ENCODE peak calls at places on chromosomes 13 and 19, in six cellular contexts. C is breast epithelium, L is sigmoid colon, K is upper lobe of left lung, J is H1, O is transverse colon. Q is an unnamed sample.

GRCh38 chr13:30892966-30893365 is 13.1 kb upstream of the MEDAG start:
- DNase-seq in C (no peak), L (no peak), K (no peak), J (peak), O (no peak), Q (no peak)

GRCh38 chr19:29904017-29904416 is 38.0 kb upstream of the URI1 start:
- DNase-seq in C (no peak), L (no peak), K (no peak), J (no peak), O (no peak), Q (no peak)

GRCh38 chr13:33186851-33187250 is 98.7 kb downstream of the STARD13 start:
- DNase-seq in C (no peak), L (no peak), K (no peak), J (no peak), O (no peak), Q (no peak)

GRCh38 chr13:19860884-19861655 is 2.4 kb downstream of the ZMYM5 start:
- DNase-seq in C (no peak), L (no peak), K (peak), J (no peak), O (no peak), Q (no peak)

GRCh38 chr13:113742000-113742441 is 17.0 kb upstream of the TMEM255B start:
- DNase-seq in C (no peak), L (no peak), K (peak), J (no peak), O (peak), Q (peak)

GRCh38 chr19:18196511-18196845 is 3.5 kb downstream of the MPV17L2 start:
- DNase-seq in C (no peak), L (no peak), K (no peak), J (no peak), O (no peak), Q (no peak)

GRCh38 chr13:52615817-52616216 is 26.4 kb upstream of the HNRNPA1L2 start:
- DNase-seq in C (no peak), L (no peak), K (no peak), J (no peak), O (no peak), Q (no peak)

GRCh38 chr19:35870798-35871197 is 2.4 kb downstream of the APLP1 start:
- DNase-seq in C (no peak), L (no peak), K (no peak), J (peak), O (no peak), Q (no peak)

GRCh38 chr13:32017449-32017848 is 14.1 kb upstream of the FRY start:
- DNase-seq in C (no peak), L (no peak), K (no peak), J (no peak), O (no peak), Q (no peak)

GRCh38 chr19:45348367-45349125 is 8.0 kb downstream of the KLC3 start:
- DNase-seq in C (no peak), L (no peak), K (no peak), J (no peak), O (no peak), Q (no peak)
- TF ChIP-seq POLR2AphosphoS5 in C (no peak), L (no peak), K (no peak), J (no peak), O (no peak), Q (no peak)

GRCh38 chr13:82847595-82847994 is 1034.7 kb downstream of the SLITRK1 start:
- DNase-seq in C (no peak), L (no peak), K (no peak), J (no peak), O (no peak), Q (no peak)

GRCh38 chr13:82850644-82851043 is 1031.6 kb downstream of the SLITRK1 start:
- DNase-seq in C (no peak), L (no peak), K (no peak), J (no peak), O (no peak), Q (no peak)

DNA sequence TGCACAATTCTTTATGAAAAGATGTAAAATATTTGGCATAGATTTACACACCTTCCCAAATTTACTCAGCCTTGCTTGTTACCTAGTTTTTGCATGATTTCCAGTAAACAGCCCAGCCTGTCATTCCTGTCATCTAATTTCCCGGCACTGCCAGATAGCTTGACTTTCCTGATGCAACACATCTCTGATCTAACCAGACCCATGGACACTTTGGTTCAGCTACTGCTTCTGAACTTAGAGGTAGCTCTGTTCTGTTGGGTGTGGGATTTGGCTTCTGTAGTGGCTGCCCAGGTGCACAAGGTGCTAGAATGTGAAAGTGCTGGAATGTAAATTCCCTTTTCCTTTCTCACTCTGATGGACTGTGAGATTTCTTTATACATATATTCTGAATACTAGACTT is 1033.5 kb downstream of the SLITRK1 start:
- DNase-seq in C (no peak), L (no peak), K (no peak), J (no peak), O (no peak), Q (no peak)
- TF ChIP-seq CTCF in C (no peak), L (no peak), K (no peak), J (no peak), O (no peak), Q (no peak)

GRCh38 chr13:94646904-94647303 is 45.2 kb downstream of the GPR180 start:
- DNase-seq in C (no peak), L (no peak), K (no peak), J (no peak), O (no peak), Q (no peak)
- TF ChIP-seq POLR2AphosphoS5 in C (no peak), L (no peak), K (no peak), J (no peak), O (no peak), Q (no peak)

DNA sequence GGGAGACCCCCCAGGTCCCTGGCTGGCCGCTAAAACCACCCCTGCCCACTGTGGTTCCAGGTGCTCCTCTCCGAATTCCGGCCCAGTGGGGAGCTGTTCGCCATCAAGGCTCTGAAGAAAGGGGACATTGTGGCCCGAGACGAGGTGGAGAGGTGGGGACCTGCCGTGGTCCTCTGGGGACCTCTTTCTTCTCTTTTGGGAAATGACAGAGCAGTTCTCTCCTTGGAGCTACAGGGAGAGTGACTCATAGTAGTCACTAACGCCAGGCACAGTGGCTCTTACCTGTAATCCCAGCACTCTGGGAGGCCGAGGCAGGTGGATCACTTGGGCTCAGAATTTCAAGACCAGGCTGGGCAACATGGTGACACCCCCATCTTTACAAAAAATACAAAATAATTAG is 7.3 kb downstream of the PTGER1 start:
- DNase-seq in C (no peak), L (no peak), K (no peak), J (no peak), O (no peak), Q (no peak)
- TF ChIP-seq CTCF in C (no peak), L (no peak), K (no peak), J (no peak), O (no peak), Q (no peak)

GRCh38 chr19:38908854-38909253 is 3.1 kb downstream of the CCER2 start:
- DNase-seq in C (no peak), L (no peak), K (no peak), J (no peak), O (no peak), Q (no peak)
- TF ChIP-seq POLR2AphosphoS5 in C (no peak), L (no peak), K (no peak), J (peak), O (no peak), Q (no peak)

GRCh38 chr13:99033814-99034213 is 56.0 kb upstream of the DOCK9 start:
- DNase-seq in C (no peak), L (no peak), K (no peak), J (no peak), O (no peak), Q (no peak)
- TF ChIP-seq CTCF in C (no peak), L (no peak), K (peak), J (peak), O (peak), Q (peak)

GRCh38 chr19:47232422-47233211 is 1.6 kb upstream of the BBC3 start:
- DNase-seq in C (no peak), L (no peak), K (no peak), J (no peak), O (peak), Q (no peak)

GRCh38 chr19:47230921-47231214 is at the start of gene BBC3:
- DNase-seq in C (no peak), L (no peak), K (no peak), J (no peak), O (no peak), Q (no peak)

GRCh38 chr19:47230122-47230920 is 678 bp downstream of the BBC3 start:
- DNase-seq in C (no peak), L (peak), K (peak), J (peak), O (peak), Q (peak)

GRCh38 chr19:47229674-47230121 is 1.3 kb downstream of the BBC3 start:
- DNase-seq in C (no peak), L (no peak), K (no peak), J (no peak), O (peak), Q (no peak)

GRCh38 chr19:47231215-47232054 is 436 bp upstream of the BBC3 start:
- DNase-seq in C (peak), L (peak), K (peak), J (peak), O (peak), Q (peak)
- TF ChIP-seq POLR2AphosphoS5 in C (peak), L (no peak), K (no peak), J (no peak), O (peak), Q (peak)

GRCh38 chr19:49881672-49882394 is 4.3 kb downstream of the TBC1D17 start:
- DNase-seq in C (no peak), L (no peak), K (no peak), J (peak), O (no peak), Q (no peak)

GRCh38 chr19:49881186-49881585 is 3.7 kb downstream of the TBC1D17 start:
- DNase-seq in C (no peak), L (no peak), K (no peak), J (no peak), O (peak), Q (no peak)

GRCh38 chr19:49879243-49879960 is 1.9 kb downstream of the TBC1D17 start:
- DNase-seq in C (no peak), L (no peak), K (no peak), J (no peak), O (no peak), Q (no peak)

GRCh38 chr19:49878744-49879070 is 1.2 kb downstream of the TBC1D17 start:
- DNase-seq in C (no peak), L (no peak), K (no peak), J (no peak), O (no peak), Q (no peak)

DNA sequence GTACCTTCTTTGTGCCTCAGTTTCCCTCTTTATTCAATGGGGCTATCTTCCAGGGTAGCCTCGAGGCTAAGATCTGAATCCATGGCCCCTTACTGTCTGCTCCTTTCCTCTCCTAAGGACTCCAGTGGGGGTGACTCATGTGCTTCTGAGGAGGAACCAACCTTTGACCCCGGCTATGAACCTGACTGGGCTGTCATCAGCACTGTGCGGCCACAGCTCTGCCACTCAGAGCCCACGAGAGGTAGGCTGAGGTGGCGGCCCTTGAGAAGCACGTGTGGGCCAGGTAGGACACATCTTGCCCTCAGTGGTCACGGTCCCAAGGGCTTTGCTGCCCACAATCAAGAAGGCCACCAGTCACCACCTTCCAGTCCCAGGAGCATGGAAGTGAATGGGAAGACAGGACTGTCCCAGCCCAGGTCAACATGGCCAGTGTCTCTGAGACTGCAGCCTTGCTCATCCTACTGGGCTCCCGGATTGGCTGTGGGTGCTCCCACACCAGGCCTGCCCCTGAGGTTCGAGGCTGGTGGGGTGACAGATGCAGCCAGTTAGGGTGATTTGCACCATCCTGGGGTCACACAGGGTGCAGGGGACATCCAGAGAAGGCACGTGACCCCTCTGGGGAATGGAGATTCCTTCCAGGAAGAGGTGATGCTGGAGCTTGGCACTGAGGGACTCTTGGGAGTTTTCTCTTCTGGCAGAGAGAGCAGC is 2.8 kb downstream of the TBC1D17 start:
- DNase-seq in C (no peak), L (no peak), K (no peak), J (no peak), O (no peak), Q (no peak)
- TF ChIP-seq CTCF in C (no peak), L (no peak), K (no peak), J (no peak), O (no peak), Q (no peak)